ENCODE peak calls at places on chromosome 17, in nine cellular contexts. One of them, this sample, is unnamed.

GRCh38 chr17:15250459-15250858 is 14.7 kb downstream of the PMP22 start:
- DNase-seq in NB4: no peak
- DNase-seq in endothelial cell of umbilical vein: no peak
- DNase-seq in prostate gland: no peak
- DNase-seq in uterus: no peak
- DNase-seq in IMR-90: no peak
- DNase-seq in gastrocnemius medialis: no peak
- DNase-seq in body of pancreas: no peak
- DNase-seq in stomach: no peak
- DNase-seq in this sample: no peak

GRCh38 chr17:263271-263670 is 81.8 kb upstream of the DOC2B start:
- DNase-seq in NB4: no peak
- DNase-seq in endothelial cell of umbilical vein: no peak
- DNase-seq in prostate gland: no peak
- DNase-seq in uterus: peak; percentile 2
- DNase-seq in IMR-90: no peak
- DNase-seq in gastrocnemius medialis: no peak
- DNase-seq in body of pancreas: no peak
- DNase-seq in stomach: peak; percentile 11
- DNase-seq in this sample: peak; percentile 17

GRCh38 chr17:27473748-27474609 is 17.7 kb downstream of the KSR1 start:
- DNase-seq in NB4: peak; percentile 93
- DNase-seq in endothelial cell of umbilical vein: peak; percentile 84
- DNase-seq in prostate gland: peak; percentile 33
- DNase-seq in uterus: no peak
- DNase-seq in IMR-90: no peak
- DNase-seq in gastrocnemius medialis: no peak
- DNase-seq in body of pancreas: peak; percentile 81
- DNase-seq in stomach: peak; percentile 91
- DNase-seq in this sample: no peak

GRCh38 chr17:68391561-68392268 is 65.6 kb downstream of the WIPI1 start:
- DNase-seq in NB4: no peak
- DNase-seq in endothelial cell of umbilical vein: no peak
- DNase-seq in prostate gland: no peak
- DNase-seq in uterus: no peak
- DNase-seq in IMR-90: no peak
- DNase-seq in gastrocnemius medialis: no peak
- DNase-seq in body of pancreas: no peak
- DNase-seq in stomach: no peak
- DNase-seq in this sample: no peak

GRCh38 chr17:65527857-65528591 is 33.4 kb downstream of the AXIN2 start:
- DNase-seq in NB4: no peak
- DNase-seq in endothelial cell of umbilical vein: no peak
- DNase-seq in prostate gland: no peak
- DNase-seq in uterus: no peak
- DNase-seq in IMR-90: no peak
- DNase-seq in gastrocnemius medialis: no peak
- DNase-seq in body of pancreas: no peak
- DNase-seq in stomach: no peak
- DNase-seq in this sample: no peak

GRCh38 chr17:48541574-48542113 is 3.3 kb downstream of the HOXB2 start:
- DNase-seq in NB4: no peak
- DNase-seq in endothelial cell of umbilical vein: no peak
- DNase-seq in prostate gland: no peak
- DNase-seq in uterus: peak; percentile 83
- DNase-seq in IMR-90: peak; percentile 69
- DNase-seq in gastrocnemius medialis: no peak
- DNase-seq in body of pancreas: no peak
- DNase-seq in stomach: no peak
- DNase-seq in this sample: peak; percentile 79

GRCh38 chr17:17638467-17638866 is 42.8 kb upstream of the RAI1 start:
- DNase-seq in NB4: no peak
- DNase-seq in endothelial cell of umbilical vein: no peak
- DNase-seq in prostate gland: no peak
- DNase-seq in uterus: no peak
- DNase-seq in IMR-90: no peak
- DNase-seq in gastrocnemius medialis: no peak
- DNase-seq in body of pancreas: no peak
- DNase-seq in stomach: no peak
- DNase-seq in this sample: no peak

GRCh38 chr17:49783051-49783715 is 5.3 kb upstream of the KAT7 start:
- DNase-seq in NB4: no peak
- DNase-seq in endothelial cell of umbilical vein: no peak
- DNase-seq in prostate gland: no peak
- DNase-seq in uterus: peak; percentile 49
- DNase-seq in IMR-90: no peak
- DNase-seq in gastrocnemius medialis: no peak
- DNase-seq in body of pancreas: no peak
- DNase-seq in stomach: no peak
- DNase-seq in this sample: no peak

GRCh38 chr17:38751144-38751802 is 1.3 kb upstream of the PSMB3 start:
- DNase-seq in NB4: peak; percentile 52
- DNase-seq in endothelial cell of umbilical vein: no peak
- DNase-seq in prostate gland: no peak
- DNase-seq in uterus: no peak
- DNase-seq in IMR-90: peak; percentile 21
- DNase-seq in gastrocnemius medialis: no peak
- DNase-seq in body of pancreas: no peak
- DNase-seq in stomach: no peak
- DNase-seq in this sample: no peak

GRCh38 chr17:31586946-31587345 is 195.5 kb downstream of the RAB11FIP4 start:
- DNase-seq in NB4: peak; percentile 47
- DNase-seq in endothelial cell of umbilical vein: no peak
- DNase-seq in prostate gland: no peak
- DNase-seq in uterus: no peak
- DNase-seq in IMR-90: no peak
- DNase-seq in gastrocnemius medialis: no peak
- DNase-seq in body of pancreas: no peak
- DNase-seq in stomach: no peak
- DNase-seq in this sample: no peak

GRCh38 chr17:37743612-37743874 is 1.3 kb downstream of the HNF1B start:
- DNase-seq in NB4: no peak
- DNase-seq in endothelial cell of umbilical vein: no peak
- DNase-seq in prostate gland: no peak
- DNase-seq in uterus: no peak
- DNase-seq in IMR-90: no peak
- DNase-seq in gastrocnemius medialis: no peak
- DNase-seq in body of pancreas: peak; percentile 63
- DNase-seq in stomach: peak; percentile 57
- DNase-seq in this sample: no peak

GRCh38 chr17:12422632-12423031 is 243.1 kb upstream of the MYOCD start:
- DNase-seq in NB4: no peak
- DNase-seq in endothelial cell of umbilical vein: no peak
- DNase-seq in prostate gland: peak; percentile 58
- DNase-seq in uterus: peak; percentile 31
- DNase-seq in IMR-90: no peak
- DNase-seq in gastrocnemius medialis: no peak
- DNase-seq in body of pancreas: peak; percentile 43
- DNase-seq in stomach: peak; percentile 73
- DNase-seq in this sample: peak; percentile 65

GRCh38 chr17:6756425-6757012 is 673 bp downstream of the XAF1 start:
- DNase-seq in NB4: peak; percentile 18
- DNase-seq in endothelial cell of umbilical vein: no peak
- DNase-seq in prostate gland: no peak
- DNase-seq in uterus: no peak
- DNase-seq in IMR-90: no peak
- DNase-seq in gastrocnemius medialis: no peak
- DNase-seq in body of pancreas: no peak
- DNase-seq in stomach: no peak
- DNase-seq in this sample: no peak

DNA sequence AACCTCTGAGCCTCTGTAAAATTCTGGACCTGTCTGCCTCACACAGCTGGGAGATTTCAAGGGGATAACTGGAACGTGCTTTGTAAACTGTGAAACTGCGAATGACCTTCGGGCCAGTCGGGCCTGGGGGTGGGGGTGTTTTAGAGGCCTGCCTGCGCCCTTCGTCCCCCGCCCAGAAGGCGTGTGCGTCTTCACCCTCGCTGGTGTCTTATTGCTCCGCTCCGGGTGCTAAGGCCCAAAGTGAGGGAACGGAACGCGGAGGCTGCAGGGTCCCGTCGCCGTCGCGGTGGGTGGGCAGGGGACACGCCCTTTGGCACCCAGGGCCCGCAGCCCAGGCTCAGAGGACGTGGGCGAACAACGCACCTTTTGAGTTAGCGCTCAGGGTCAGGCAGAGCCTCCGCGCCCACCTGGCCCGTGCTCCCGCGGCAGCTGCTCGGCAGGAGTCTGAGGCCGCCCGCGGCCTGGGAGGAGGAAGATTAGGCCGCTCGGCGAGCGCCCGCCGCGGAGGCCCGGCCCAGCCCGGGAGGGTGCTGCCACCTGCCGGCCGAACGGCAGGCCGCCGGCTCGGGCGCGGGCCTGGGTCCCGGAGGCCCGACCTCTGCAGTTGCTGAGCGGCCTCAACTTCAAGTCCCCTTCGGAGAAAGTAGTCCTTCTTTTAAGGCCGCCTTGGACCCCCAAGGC is 29.7 kb downstream of the DCAKD start:
- DNase-seq in NB4: peak; percentile 69
- DNase-seq in endothelial cell of umbilical vein: peak; percentile 38
- DNase-seq in prostate gland: peak; percentile 42
- DNase-seq in uterus: peak; percentile 69
- DNase-seq in IMR-90: peak; percentile 47
- DNase-seq in gastrocnemius medialis: peak; percentile 47
- DNase-seq in body of pancreas: peak; percentile 75
- DNase-seq in stomach: peak; percentile 68
- DNase-seq in this sample: peak; percentile 46
- TF ChIP-seq POLR2A in NB4: no peak
- TF ChIP-seq POLR2A in endothelial cell of umbilical vein: no peak
- TF ChIP-seq POLR2A in prostate gland: no peak
- TF ChIP-seq POLR2A in uterus: peak; percentile 37
- TF ChIP-seq POLR2A in IMR-90: no peak
- TF ChIP-seq POLR2A in gastrocnemius medialis: no peak
- TF ChIP-seq POLR2A in body of pancreas: peak; percentile 47
- TF ChIP-seq POLR2A in stomach: no peak
- TF ChIP-seq POLR2A in this sample: no peak

DNA sequence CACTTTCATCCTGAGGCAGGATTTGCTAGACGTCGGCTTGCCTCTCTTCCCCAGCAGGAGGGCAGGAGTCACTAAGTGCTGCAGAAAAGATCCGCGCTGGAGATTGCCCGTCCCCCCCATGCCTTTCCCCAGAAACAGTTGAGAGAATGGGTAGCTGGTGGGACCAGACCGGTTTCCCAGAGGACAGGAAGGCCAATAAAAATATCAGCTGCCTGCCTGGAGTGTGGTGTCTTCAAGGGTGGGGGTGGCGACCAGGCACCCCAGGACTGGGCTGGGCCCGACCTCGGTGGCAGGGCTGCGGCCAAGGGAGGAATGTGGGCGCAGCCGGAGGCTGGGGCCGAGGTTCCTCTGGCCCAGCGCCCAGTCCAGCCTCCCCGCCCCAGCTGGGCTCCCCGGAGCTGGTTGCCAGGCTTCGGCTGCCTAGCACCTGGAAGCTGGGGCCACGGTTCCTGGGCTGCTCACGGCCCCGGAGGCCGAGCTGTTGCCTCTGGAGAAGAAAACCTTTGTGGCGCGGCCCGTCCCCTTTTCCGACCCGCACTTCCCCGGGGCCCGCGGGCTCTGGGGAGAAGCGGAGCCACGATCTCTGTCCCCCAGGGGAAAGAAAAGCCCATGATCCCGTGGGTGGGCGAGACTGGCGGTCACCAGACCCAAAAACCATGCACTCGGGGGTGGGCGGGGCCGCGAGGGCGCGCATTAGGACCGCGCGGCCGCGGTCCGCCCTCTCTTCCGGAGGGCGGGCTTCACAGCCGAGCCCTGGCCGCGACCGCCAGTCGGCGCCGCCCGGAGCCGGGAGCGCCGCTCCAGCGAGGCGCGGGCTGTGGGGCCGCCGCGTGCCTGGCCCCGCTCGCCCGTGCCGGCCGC is at the start of gene TRAF4:
- DNase-seq in NB4: peak; percentile 91
- DNase-seq in endothelial cell of umbilical vein: peak; percentile 63
- DNase-seq in prostate gland: peak; percentile 73
- DNase-seq in uterus: peak; percentile 76
- DNase-seq in IMR-90: peak; percentile 84
- DNase-seq in gastrocnemius medialis: no peak
- DNase-seq in body of pancreas: peak; percentile 83
- DNase-seq in stomach: peak; percentile 89
- DNase-seq in this sample: peak; percentile 77
- TF ChIP-seq CTCF in NB4: no peak
- TF ChIP-seq CTCF in endothelial cell of umbilical vein: no peak
- TF ChIP-seq CTCF in prostate gland: peak; percentile 19
- TF ChIP-seq CTCF in uterus: peak; percentile 77
- TF ChIP-seq CTCF in IMR-90: peak; percentile 39
- TF ChIP-seq CTCF in gastrocnemius medialis: peak; percentile 55
- TF ChIP-seq CTCF in body of pancreas: peak; percentile 75
- TF ChIP-seq CTCF in stomach: no peak
- TF ChIP-seq CTCF in this sample: no peak

GRCh38 chr17:1377334-1377733 is 22.7 kb downstream of the YWHAE start:
- DNase-seq in NB4: no peak
- DNase-seq in endothelial cell of umbilical vein: no peak
- DNase-seq in prostate gland: no peak
- DNase-seq in uterus: no peak
- DNase-seq in IMR-90: no peak
- DNase-seq in gastrocnemius medialis: no peak
- DNase-seq in body of pancreas: no peak
- DNase-seq in stomach: no peak
- DNase-seq in this sample: no peak
- TF ChIP-seq POLR2A in NB4: no peak
- TF ChIP-seq POLR2A in endothelial cell of umbilical vein: no peak
- TF ChIP-seq POLR2A in prostate gland: no peak
- TF ChIP-seq POLR2A in uterus: no peak
- TF ChIP-seq POLR2A in IMR-90: no peak
- TF ChIP-seq POLR2A in gastrocnemius medialis: no peak
- TF ChIP-seq POLR2A in body of pancreas: no peak
- TF ChIP-seq POLR2A in stomach: no peak
- TF ChIP-seq POLR2A in this sample: no peak

GRCh38 chr17:19579867-19580565 is 46.4 kb downstream of the SLC47A1 start:
- DNase-seq in NB4: no peak
- DNase-seq in endothelial cell of umbilical vein: peak; percentile 14
- DNase-seq in prostate gland: no peak
- DNase-seq in uterus: peak; percentile 52
- DNase-seq in IMR-90: no peak
- DNase-seq in gastrocnemius medialis: no peak
- DNase-seq in body of pancreas: no peak
- DNase-seq in stomach: no peak
- DNase-seq in this sample: no peak

GRCh38 chr17:19579192-19579668 is 45.6 kb downstream of the SLC47A1 start:
- DNase-seq in NB4: no peak
- DNase-seq in endothelial cell of umbilical vein: no peak
- DNase-seq in prostate gland: no peak
- DNase-seq in uterus: peak; percentile 23
- DNase-seq in IMR-90: no peak
- DNase-seq in gastrocnemius medialis: no peak
- DNase-seq in body of pancreas: no peak
- DNase-seq in stomach: no peak
- DNase-seq in this sample: no peak

GRCh38 chr17:19574956-19575355 is 41.3 kb downstream of the SLC47A1 start:
- DNase-seq in NB4: no peak
- DNase-seq in endothelial cell of umbilical vein: no peak
- DNase-seq in prostate gland: no peak
- DNase-seq in uterus: no peak
- DNase-seq in IMR-90: no peak
- DNase-seq in gastrocnemius medialis: no peak
- DNase-seq in body of pancreas: no peak
- DNase-seq in stomach: no peak
- DNase-seq in this sample: no peak

GRCh38 chr17:19583871-19584270 is 50.2 kb downstream of the SLC47A1 start:
- DNase-seq in NB4: no peak
- DNase-seq in endothelial cell of umbilical vein: no peak
- DNase-seq in prostate gland: no peak
- DNase-seq in uterus: no peak
- DNase-seq in IMR-90: no peak
- DNase-seq in gastrocnemius medialis: no peak
- DNase-seq in body of pancreas: no peak
- DNase-seq in stomach: no peak
- DNase-seq in this sample: no peak

GRCh38 chr17:19578545-19578944 is 44.9 kb downstream of the SLC47A1 start:
- DNase-seq in NB4: no peak
- DNase-seq in endothelial cell of umbilical vein: no peak
- DNase-seq in prostate gland: no peak
- DNase-seq in uterus: no peak
- DNase-seq in IMR-90: no peak
- DNase-seq in gastrocnemius medialis: no peak
- DNase-seq in body of pancreas: no peak
- DNase-seq in stomach: no peak
- DNase-seq in this sample: no peak
- TF ChIP-seq CTCF in NB4: no peak
- TF ChIP-seq CTCF in endothelial cell of umbilical vein: no peak
- TF ChIP-seq CTCF in prostate gland: no peak
- TF ChIP-seq CTCF in uterus: no peak
- TF ChIP-seq CTCF in IMR-90: no peak
- TF ChIP-seq CTCF in gastrocnemius medialis: no peak
- TF ChIP-seq CTCF in body of pancreas: no peak
- TF ChIP-seq CTCF in stomach: no peak
- TF ChIP-seq CTCF in this sample: no peak